ENCODE peak calls at places on chromosomes 1 and 21, in six cellular contexts. E, O, W, T, X and D are unnamed samples.

GRCh38 chr21:42939581-42940413 is 14.4 kb upstream of the ERVH48-1 start:
- DNase-seq in W (no peak), O (peak), T (peak), X (no peak), E (peak), D (peak)

GRCh38 chr1:16920951-16921350 is 780 bp upstream of the CROCC start:
- DNase-seq in T (no peak), O (no peak), X (no peak), E (no peak), W (no peak), D (no peak)

GRCh38 chr1:17955302-17956285 is 152.0 kb upstream of the IGSF21 start:
- DNase-seq in E (no peak), W (no peak), T (no peak), X (no peak), O (no peak), D (no peak)

GRCh38 chr1:79235221-79236002 is 228.9 kb upstream of the ADGRL4 start:
- DNase-seq in E (no peak), T (no peak), O (no peak), X (no peak), W (no peak), D (no peak)

GRCh38 chr21:35039595-35040291 is 9.4 kb downstream of the RUNX1 start:
- DNase-seq in W (no peak), O (no peak), T (no peak), X (no peak), E (no peak), D (no peak)

GRCh38 chr1:55423376-55423775 is 208.2 kb upstream of the USP24 start:
- DNase-seq in T (no peak), X (no peak), O (no peak), W (no peak), E (no peak), D (no peak)

GRCh38 chr1:182601416-182601786 is 2.8 kb downstream of the RGS16 start:
- DNase-seq in X (peak), T (peak), W (peak), E (peak), O (peak), D (peak)

GRCh38 chr1:201137579-201138310 is 10.8 kb upstream of the ASCL5 start:
- DNase-seq in O (peak), E (peak), X (no peak), W (no peak), T (peak), D (peak)

GRCh38 chr1:2134604-2135307 is 59.8 kb downstream of the FAAP20 start:
- DNase-seq in T (no peak), X (no peak), O (no peak), W (no peak), E (no peak), D (no peak)

GRCh38 chr1:160781914-160782689 is 13.9 kb upstream of the LY9 start:
- DNase-seq in E (no peak), O (no peak), T (peak), X (peak), W (peak), D (peak)

DNA sequence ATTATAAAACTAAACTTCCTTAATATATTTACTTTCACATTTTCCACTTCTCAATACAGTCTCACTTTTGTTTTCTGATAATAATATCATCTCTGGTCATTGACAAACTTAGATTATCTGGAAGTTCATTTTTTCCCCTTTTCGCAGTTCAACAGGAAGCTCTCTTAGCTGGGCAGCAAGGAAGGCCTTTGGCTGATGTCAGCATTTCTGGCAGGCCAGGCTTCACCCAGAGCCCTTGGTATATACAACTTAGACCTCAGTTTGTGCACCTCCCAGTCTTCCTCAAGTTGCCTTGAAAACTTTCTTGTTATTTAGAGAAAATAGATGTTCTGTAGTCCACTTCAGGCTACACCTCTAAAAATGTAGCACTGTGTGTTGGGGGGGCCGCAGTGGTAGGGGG is 1103.6 kb downstream of the AMY1C start:
- DNase-seq in X (no peak), O (no peak), T (no peak), W (no peak), E (no peak), D (no peak)
- TF ChIP-seq POLR2A in X (no peak), O (no peak), T (no peak), W (no peak), E (no peak), D (no peak)

DNA sequence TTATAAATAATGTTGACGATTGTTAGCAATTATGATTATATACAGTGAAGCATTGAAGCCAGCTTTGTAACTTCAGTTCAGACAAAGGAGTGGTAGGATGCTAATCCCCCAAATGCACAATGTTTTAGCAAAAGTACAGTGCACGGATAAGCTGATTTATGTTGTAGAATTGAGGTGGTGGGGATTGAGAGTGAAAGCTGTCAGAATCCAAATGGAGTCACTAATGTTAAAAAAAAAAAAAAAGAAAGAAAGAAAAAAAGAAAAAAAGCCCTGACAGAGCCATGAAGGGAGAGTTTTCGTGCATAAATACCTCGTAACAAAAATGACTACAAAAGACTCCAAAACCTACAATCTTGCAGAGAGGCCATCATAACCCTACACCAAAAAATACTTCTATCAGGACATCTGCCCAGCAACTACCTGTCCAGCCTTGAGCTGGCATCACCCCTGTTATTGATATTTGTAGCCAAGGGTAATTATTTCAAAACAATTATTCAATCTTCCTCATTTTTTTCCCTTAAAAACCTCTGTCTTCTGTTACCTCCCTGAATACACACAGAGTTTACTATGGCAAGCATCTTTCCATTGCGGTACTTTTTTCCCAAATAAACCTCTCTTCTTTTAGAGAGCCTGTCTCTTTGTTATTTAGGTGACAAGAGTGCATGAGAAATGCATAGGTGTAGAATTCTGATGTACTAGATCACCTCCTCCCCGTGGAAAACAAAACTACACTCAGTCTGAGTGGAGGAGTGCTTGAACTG is 2.5 kb upstream of the TRIM67 start:
- DNase-seq in W (no peak), X (no peak), T (no peak), O (no peak), E (no peak), D (no peak)
- TF ChIP-seq POLR2A in W (no peak), X (no peak), T (no peak), O (no peak), E (no peak), D (no peak)

GRCh38 chr21:29074783-29075182 is 1.3 kb upstream of the CCT8 start:
- DNase-seq in W (no peak), T (no peak), X (no peak), O (no peak), E (no peak), D (no peak)

GRCh38 chr21:29075706-29076447 is 2.4 kb upstream of the CCT8 start:
- DNase-seq in X (no peak), E (no peak), O (no peak), T (no peak), W (no peak), D (no peak)

GRCh38 chr21:29072873-29073221 is 601 bp downstream of the CCT8 start:
- DNase-seq in E (no peak), W (no peak), T (no peak), O (no peak), X (no peak), D (no peak)

GRCh38 chr21:29074007-29074376 is 544 bp upstream of the CCT8 start:
- DNase-seq in X (no peak), W (no peak), O (no peak), T (no peak), E (no peak), D (no peak)

GRCh38 chr21:29073222-29074006 is at the start of gene CCT8:
- DNase-seq in X (peak), E (peak), T (peak), W (peak), O (peak), D (peak)
- TF ChIP-seq POLR2A in X (peak), E (peak), T (peak), W (peak), O (peak), D (peak)

GRCh38 chr1:209674957-209675566 is at the start of gene G0S2:
- DNase-seq in T (peak), W (no peak), X (peak), O (peak), E (peak), D (peak)
- TF ChIP-seq POLR2A in T (peak), W (no peak), X (no peak), O (no peak), E (no peak), D (peak)

GRCh38 chr21:41307219-41307618 is 9.4 kb upstream of the FAM3B start:
- DNase-seq in X (no peak), E (no peak), W (no peak), T (no peak), O (no peak), D (no peak)

GRCh38 chr21:41302976-41303375 is 13.6 kb upstream of the FAM3B start:
- DNase-seq in O (no peak), X (no peak), W (no peak), T (no peak), E (no peak), D (no peak)

GRCh38 chr21:41304068-41304720 is 12.4 kb upstream of the FAM3B start:
- DNase-seq in X (no peak), T (no peak), E (peak), O (no peak), W (no peak), D (no peak)
- TF ChIP-seq POLR2A in X (no peak), T (no peak), E (no peak), O (no peak), W (no peak), D (no peak)

DNA sequence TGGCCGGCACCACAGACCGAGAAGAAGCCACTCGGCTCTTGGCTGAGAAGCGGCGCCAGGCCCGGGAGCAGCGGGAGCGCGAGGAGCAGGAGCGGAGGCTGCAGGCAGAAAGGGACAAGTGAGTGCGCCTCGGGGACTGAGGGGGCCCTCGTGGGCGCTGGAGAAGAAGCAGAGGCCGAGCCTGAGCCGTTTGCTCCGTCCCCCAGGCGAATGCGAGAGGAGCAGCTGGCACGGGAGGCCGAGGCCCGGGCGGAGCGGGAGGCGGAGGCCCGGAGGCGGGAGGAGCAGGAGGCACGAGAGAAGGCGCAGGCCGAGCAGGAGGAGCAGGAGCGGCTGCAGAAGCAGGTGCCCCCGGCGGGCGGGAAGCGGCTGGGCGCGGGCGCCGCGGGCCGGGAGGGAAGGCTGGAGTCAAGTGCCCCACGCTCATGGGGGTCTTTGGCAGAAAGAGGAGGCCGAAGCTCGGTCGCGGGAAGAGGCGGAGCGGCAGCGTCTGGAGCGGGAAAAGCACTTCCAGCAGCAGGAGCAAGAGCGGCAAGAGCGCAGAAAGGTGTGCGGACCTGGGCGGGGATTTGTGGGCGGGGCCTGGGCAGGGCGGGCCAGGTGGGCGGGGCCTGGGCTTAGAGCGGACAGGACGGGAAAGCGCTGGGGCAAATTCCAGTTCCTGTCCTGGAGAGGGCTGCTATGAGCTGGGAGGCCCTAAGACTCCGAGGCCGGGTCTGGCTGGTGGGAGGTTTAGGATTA is 22.7 kb downstream of the MAP7D1 start:
- DNase-seq in W (no peak), T (peak), X (no peak), O (no peak), E (peak), D (peak)
- TF ChIP-seq POLR2A in W (peak), T (peak), X (no peak), O (no peak), E (no peak), D (peak)

GRCh38 chr1:33349778-33350610 is 29.1 kb upstream of the A3GALT2 start:
- DNase-seq in E (peak), O (peak), T (peak), W (no peak), X (peak), D (peak)
- TF ChIP-seq POLR2A in E (no peak), O (peak), T (peak), W (peak), X (peak), D (peak)

DNA sequence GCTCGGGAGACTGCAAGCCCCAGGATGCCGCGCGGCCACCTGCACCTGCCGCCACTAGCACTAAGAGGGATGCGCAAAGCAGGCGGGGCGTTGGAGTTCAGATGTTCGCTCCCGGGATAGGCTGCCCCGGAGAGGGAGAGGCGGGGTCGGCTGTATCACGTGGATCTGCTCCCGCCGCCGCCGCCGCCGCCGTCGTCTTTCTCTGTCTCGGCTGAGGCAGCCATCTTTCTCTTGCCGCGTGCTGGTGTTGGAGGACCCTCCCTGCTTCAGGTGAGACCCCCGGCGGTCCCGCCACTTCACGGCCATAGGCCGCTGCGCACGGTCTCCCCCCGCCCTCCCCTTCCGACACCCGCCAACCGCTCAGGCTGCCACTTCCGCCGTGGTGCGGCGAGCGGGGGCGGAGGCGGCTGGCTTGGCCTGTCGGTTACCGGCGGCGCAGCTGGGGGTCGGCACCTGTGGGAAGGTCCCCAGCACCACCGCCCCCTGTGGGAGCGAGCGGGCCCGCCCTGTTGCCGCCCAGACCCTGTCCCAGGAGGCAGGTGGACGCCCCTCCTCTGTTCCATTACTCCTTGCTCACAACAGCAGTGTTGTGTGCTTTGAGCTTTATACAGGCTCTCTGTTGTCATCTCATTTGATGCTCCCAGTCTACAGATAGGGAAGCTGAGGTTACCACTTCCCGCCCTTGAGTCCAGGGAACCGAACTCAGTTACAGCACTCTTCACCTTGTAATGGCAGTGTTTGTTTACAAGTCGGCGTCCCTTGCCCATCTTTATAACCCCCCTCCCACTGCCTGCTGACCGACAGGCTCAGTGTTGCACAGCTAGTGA is at the start of gene BTF3L4:
- DNase-seq in X (peak), T (peak), O (peak), E (peak), W (peak), D (peak)
- TF ChIP-seq POLR2A in X (peak), T (peak), O (peak), E (peak), W (peak), D (peak)

GRCh38 chr1:3895279-3895950 is 4.7 kb downstream of the C1orf174 start:
- DNase-seq in O (no peak), X (no peak), E (no peak), T (no peak), W (no peak), D (no peak)

GRCh38 chr1:3898475-3898735 is 1.7 kb downstream of the C1orf174 start:
- DNase-seq in O (no peak), W (no peak), E (no peak), X (no peak), T (no peak), D (no peak)

GRCh38 chr1:3895951-3896325 is 4.1 kb downstream of the C1orf174 start:
- DNase-seq in X (no peak), E (no peak), T (no peak), O (no peak), W (no peak), D (no peak)

GRCh38 chr1:3894626-3895278 is 5.3 kb downstream of the C1orf174 start:
- DNase-seq in X (no peak), E (no peak), T (no peak), O (no peak), W (no peak), D (no peak)

GRCh38 chr1:3896396-3897000 is 3.6 kb downstream of the C1orf174 start:
- DNase-seq in W (no peak), E (no peak), T (no peak), X (no peak), O (no peak), D (no peak)
- TF ChIP-seq POLR2A in W (no peak), E (no peak), T (no peak), X (no peak), O (no peak), D (no peak)

GRCh38 chr1:239739919-239740318 is 351.8 kb upstream of the FMN2 start:
- DNase-seq in O (no peak), W (no peak), T (no peak), E (no peak), X (no peak), D (no peak)
- TF ChIP-seq POLR2A in O (no peak), W (no peak), T (no peak), E (no peak), X (no peak), D (no peak)